ENCODE peak calls at places on chromosomes 1 and 21, in four cellular contexts. One of them, this sample, is unnamed. For H3K36me3 and H3K27me3, the result is how much of the 10 kb centered on the place peaks cover.

GRCh38 chr1:147541672-147542548 is 609 bp downstream of the BCL9 start:
- DNase-seq in stomach: peak
- DNase-seq in pancreas: peak
- DNase-seq in fibroblast of lung: peak
- DNase-seq in this sample: peak

GRCh38 chr1:81584398-81584797 is 216.3 kb upstream of the ADGRL2 start:
- DNase-seq in stomach: no peak
- DNase-seq in pancreas: no peak
- DNase-seq in fibroblast of lung: no peak
- DNase-seq in this sample: no peak

GRCh38 chr1:78045600-78045849 is 241 bp upstream of the GIPC2 start:
- DNase-seq in fibroblast of lung: no peak
- DNase-seq in pancreas: no peak
- DNase-seq in stomach: no peak
- DNase-seq in this sample: no peak

GRCh38 chr21:34926784-34927548 is 122.1 kb downstream of the RUNX1 start:
- DNase-seq in fibroblast of lung: peak
- DNase-seq in pancreas: no peak
- DNase-seq in stomach: no peak
- DNase-seq in this sample: no peak

GRCh38 chr1:108847464-108847863 is 9.4 kb downstream of the AKNAD1 start:
- DNase-seq in fibroblast of lung: no peak
- DNase-seq in pancreas: no peak
- DNase-seq in stomach: no peak
- DNase-seq in this sample: no peak

GRCh38 chr1:15153184-15153841 is at the start of gene TMEM51:
- DNase-seq in fibroblast of lung: peak
- DNase-seq in pancreas: peak
- DNase-seq in stomach: peak
- DNase-seq in this sample: peak

GRCh38 chr1:155044812-155045690 is 6.1 kb upstream of the ADAM15 start:
- DNase-seq in fibroblast of lung: peak
- DNase-seq in stomach: peak
- DNase-seq in pancreas: peak
- DNase-seq in this sample: peak

GRCh38 chr1:6259491-6260362 is 1.2 kb downstream of the GPR153 start:
- DNase-seq in fibroblast of lung: peak
- DNase-seq in pancreas: no peak
- DNase-seq in stomach: peak
- DNase-seq in this sample: peak

GRCh38 chr1:216847385-216848036 is 124.3 kb upstream of the ESRRG start:
- DNase-seq in stomach: no peak
- DNase-seq in pancreas: no peak
- DNase-seq in fibroblast of lung: peak
- DNase-seq in this sample: no peak

GRCh38 chr1:51558375-51558924 is 39.4 kb upstream of the EPS15 start:
- DNase-seq in stomach: no peak
- DNase-seq in fibroblast of lung: peak
- DNase-seq in pancreas: no peak
- DNase-seq in this sample: no peak

GRCh38 chr1:218480691-218481099 is 135.6 kb downstream of the TGFB2 start:
- DNase-seq in pancreas: no peak
- DNase-seq in fibroblast of lung: peak
- DNase-seq in stomach: no peak
- DNase-seq in this sample: no peak

GRCh38 chr1:210364479-210364878 is 35.8 kb downstream of the HHAT start:
- DNase-seq in stomach: no peak
- DNase-seq in pancreas: no peak
- DNase-seq in fibroblast of lung: no peak
- DNase-seq in this sample: no peak

GRCh38 chr1:16205891-16206546 is 6.4 kb downstream of the ARHGEF19 start:
- DNase-seq in stomach: no peak
- DNase-seq in fibroblast of lung: no peak
- DNase-seq in pancreas: peak
- DNase-seq in this sample: no peak

GRCh38 chr1:224059897-224060462 is 53.9 kb upstream of the FBXO28 start:
- DNase-seq in fibroblast of lung: no peak
- DNase-seq in pancreas: no peak
- DNase-seq in stomach: no peak
- DNase-seq in this sample: no peak

GRCh38 chr1:33387512-33388079 is 43.3 kb downstream of the PHC2 start:
- DNase-seq in pancreas: no peak
- DNase-seq in fibroblast of lung: peak
- DNase-seq in stomach: no peak
- DNase-seq in this sample: no peak

GRCh38 chr1:173507205-173507846 is 30.2 kb downstream of the PRDX6 start:
- DNase-seq in stomach: no peak
- DNase-seq in pancreas: no peak
- DNase-seq in fibroblast of lung: peak
- DNase-seq in this sample: no peak

GRCh38 chr1:110494522-110495406 is 24.2 kb downstream of the KCNA10 start:
- DNase-seq in pancreas: no peak
- DNase-seq in fibroblast of lung: no peak
- DNase-seq in stomach: no peak
- DNase-seq in this sample: peak

GRCh38 chr1:17667641-17668040 is 87.5 kb upstream of the ACTL8 start:
- DNase-seq in fibroblast of lung: no peak
- DNase-seq in stomach: no peak
- DNase-seq in pancreas: no peak
- DNase-seq in this sample: no peak

GRCh38 chr1:87642581-87643129 is 314.0 kb downstream of the LMO4 start:
- DNase-seq in pancreas: no peak
- DNase-seq in stomach: no peak
- DNase-seq in fibroblast of lung: peak
- DNase-seq in this sample: peak

GRCh38 chr1:9435101-9435636 is 104.1 kb upstream of the SLC25A33 start:
- DNase-seq in fibroblast of lung: peak
- DNase-seq in stomach: peak
- DNase-seq in pancreas: no peak
- DNase-seq in this sample: no peak

GRCh38 chr1:152182942-152183341 is 23.9 kb upstream of the RPTN start:
- DNase-seq in fibroblast of lung: peak
- DNase-seq in pancreas: no peak
- DNase-seq in stomach: no peak
- DNase-seq in this sample: no peak

GRCh38 chr1:241637604-241638003 is 2.6 kb downstream of the CHML start:
- DNase-seq in fibroblast of lung: peak
- DNase-seq in pancreas: no peak
- DNase-seq in stomach: no peak
- DNase-seq in this sample: no peak

GRCh38 chr21:16377857-16378256 is 648.1 kb downstream of the USP25 start:
- DNase-seq in pancreas: no peak
- DNase-seq in fibroblast of lung: peak
- DNase-seq in stomach: no peak
- DNase-seq in this sample: no peak

GRCh38 chr1:184387871-184388670 is 1.2 kb downstream of the C1orf21 start:
- DNase-seq in fibroblast of lung: peak
- DNase-seq in pancreas: no peak
- DNase-seq in stomach: peak
- DNase-seq in this sample: no peak

GRCh38 chr1:40038693-40039092 is 1.8 kb upstream of the CAP1 start:
- DNase-seq in pancreas: no peak
- DNase-seq in stomach: no peak
- DNase-seq in fibroblast of lung: no peak
- DNase-seq in this sample: no peak

GRCh38 chr1:94125551-94126514 is 4.9 kb upstream of the ABCA4 start:
- DNase-seq in pancreas: no peak
- DNase-seq in stomach: no peak
- DNase-seq in fibroblast of lung: no peak
- DNase-seq in this sample: peak

GRCh38 chr1:16131636-16132324 is 24.1 kb downstream of the EPHA2 start:
- DNase-seq in stomach: no peak
- DNase-seq in fibroblast of lung: no peak
- DNase-seq in pancreas: peak
- DNase-seq in this sample: no peak

GRCh38 chr1:46809071-46809470 is 10.2 kb downstream of the CYP4B1 start:
- DNase-seq in fibroblast of lung: no peak
- DNase-seq in stomach: no peak
- DNase-seq in pancreas: no peak
- DNase-seq in this sample: no peak

GRCh38 chr1:35443768-35444518 is 113.3 kb downstream of the KIAA0319L start:
- DNase-seq in pancreas: no peak
- DNase-seq in stomach: no peak
- DNase-seq in fibroblast of lung: no peak
- DNase-seq in this sample: peak

GRCh38 chr1:44108241-44108640 is 10.4 kb upstream of the KLF17 start:
- DNase-seq in fibroblast of lung: peak
- DNase-seq in stomach: no peak
- DNase-seq in pancreas: no peak
- DNase-seq in this sample: no peak

GRCh38 chr1:193031431-193031830 is 27.7 kb downstream of the UCHL5 start:
- DNase-seq in fibroblast of lung: peak
- DNase-seq in stomach: no peak
- DNase-seq in pancreas: no peak
- DNase-seq in this sample: no peak

GRCh38 chr1:63435136-63435535 is 67.7 kb downstream of the ALG6 start:
- DNase-seq in pancreas: no peak
- DNase-seq in fibroblast of lung: no peak
- DNase-seq in stomach: no peak
- DNase-seq in this sample: no peak

GRCh38 chr1:85612704-85613361 is 32.3 kb downstream of the CCN1 start:
- DNase-seq in stomach: no peak
- DNase-seq in fibroblast of lung: peak
- DNase-seq in pancreas: no peak
- DNase-seq in this sample: peak

GRCh38 chr1:203704120-203704519 is 60.9 kb upstream of the LAX1 start:
- DNase-seq in stomach: no peak
- DNase-seq in fibroblast of lung: no peak
- DNase-seq in pancreas: no peak
- DNase-seq in this sample: no peak

GRCh38 chr1:203702130-203702577 is 62.8 kb upstream of the LAX1 start:
- DNase-seq in fibroblast of lung: peak
- DNase-seq in pancreas: no peak
- DNase-seq in stomach: peak
- DNase-seq in this sample: peak

GRCh38 chr1:203700901-203701300 is 64.1 kb upstream of the LAX1 start:
- DNase-seq in pancreas: no peak
- DNase-seq in fibroblast of lung: no peak
- DNase-seq in stomach: no peak
- DNase-seq in this sample: no peak

GRCh38 chr1:203703586-203703985 is 61.4 kb upstream of the LAX1 start:
- DNase-seq in stomach: no peak
- DNase-seq in pancreas: no peak
- DNase-seq in fibroblast of lung: no peak
- DNase-seq in this sample: no peak

GRCh38 chr1:203701606-203702005 is 63.4 kb upstream of the LAX1 start:
- DNase-seq in fibroblast of lung: no peak
- DNase-seq in stomach: no peak
- DNase-seq in pancreas: no peak
- DNase-seq in this sample: no peak
- H3K36me3 ChIP-seq in fibroblast of lung: under half
- H3K36me3 ChIP-seq in stomach: half or more
- H3K36me3 ChIP-seq in pancreas: under half
- H3K36me3 ChIP-seq in this sample: under half

GRCh38 chr21:15197696-15198095 is 132.9 kb upstream of the NRIP1 start:
- DNase-seq in pancreas: no peak
- DNase-seq in fibroblast of lung: peak
- DNase-seq in stomach: no peak
- DNase-seq in this sample: no peak

GRCh38 chr21:15199414-15199813 is 134.6 kb upstream of the NRIP1 start:
- DNase-seq in fibroblast of lung: no peak
- DNase-seq in pancreas: no peak
- DNase-seq in stomach: no peak
- DNase-seq in this sample: peak

GRCh38 chr21:15203740-15204139 is 138.9 kb upstream of the NRIP1 start:
- DNase-seq in pancreas: no peak
- DNase-seq in fibroblast of lung: no peak
- DNase-seq in stomach: no peak
- DNase-seq in this sample: no peak

GRCh38 chr21:15195768-15196167 is 131.0 kb upstream of the NRIP1 start:
- DNase-seq in stomach: no peak
- DNase-seq in pancreas: no peak
- DNase-seq in fibroblast of lung: no peak
- DNase-seq in this sample: no peak

GRCh38 chr21:15199940-15200339 is 135.1 kb upstream of the NRIP1 start:
- DNase-seq in stomach: no peak
- DNase-seq in fibroblast of lung: no peak
- DNase-seq in pancreas: no peak
- DNase-seq in this sample: no peak
- H3K4me3 ChIP-seq in stomach: no peak
- H3K4me3 ChIP-seq in fibroblast of lung: no peak
- H3K4me3 ChIP-seq in pancreas: no peak
- H3K4me3 ChIP-seq in this sample: no peak

DNA sequence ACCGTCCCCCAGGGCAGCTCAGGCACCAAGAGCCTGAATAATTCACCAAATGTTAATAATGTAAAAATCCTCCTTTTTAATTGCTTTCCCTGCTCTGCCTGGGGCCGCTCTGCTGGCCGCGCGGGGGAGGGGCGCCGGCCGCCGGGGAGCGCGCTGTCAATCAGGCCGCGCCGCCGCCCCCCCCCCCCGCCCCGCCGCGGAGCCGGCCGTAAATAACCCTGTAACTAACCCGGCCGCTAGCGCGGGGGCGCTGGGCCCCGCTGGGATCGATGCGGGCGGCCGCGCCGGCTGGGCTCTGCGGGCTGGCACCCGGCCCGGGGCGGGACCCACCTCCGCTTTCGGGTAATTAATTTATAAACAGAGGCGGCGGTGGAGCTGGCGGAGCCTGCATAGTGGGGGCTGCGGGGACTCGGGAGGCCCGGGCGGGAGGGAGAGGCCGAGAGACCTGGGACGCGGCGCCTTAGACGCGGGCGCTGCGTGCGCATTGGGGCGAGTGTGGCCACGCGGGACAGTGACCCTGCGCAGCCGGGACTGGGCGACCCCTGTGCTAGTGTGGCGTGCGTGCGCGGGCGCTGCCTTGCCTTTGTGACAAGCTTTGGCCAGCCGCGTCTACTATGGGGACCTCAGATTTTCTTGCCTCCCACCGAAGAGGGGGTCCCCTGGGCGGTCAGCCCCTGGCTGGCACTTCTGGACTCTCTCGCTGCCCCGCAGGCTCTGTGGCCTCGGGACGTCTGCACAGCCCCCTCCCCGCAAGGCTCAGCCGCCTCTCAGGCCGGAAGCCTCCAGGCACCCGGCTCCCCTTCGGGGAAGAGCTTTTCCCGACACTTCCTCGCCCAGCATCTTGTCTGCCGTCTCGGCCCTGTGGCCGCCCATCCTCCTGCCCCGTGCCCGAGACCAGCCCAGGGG is 16.7 kb downstream of the SAMD11 start:
- DNase-seq in fibroblast of lung: peak
- DNase-seq in pancreas: peak
- DNase-seq in stomach: peak
- DNase-seq in this sample: peak
- H3K27me3 ChIP-seq in fibroblast of lung: under half
- H3K27me3 ChIP-seq in pancreas: under half
- H3K27me3 ChIP-seq in stomach: half or more
- H3K27me3 ChIP-seq in this sample: half or more

DNA sequence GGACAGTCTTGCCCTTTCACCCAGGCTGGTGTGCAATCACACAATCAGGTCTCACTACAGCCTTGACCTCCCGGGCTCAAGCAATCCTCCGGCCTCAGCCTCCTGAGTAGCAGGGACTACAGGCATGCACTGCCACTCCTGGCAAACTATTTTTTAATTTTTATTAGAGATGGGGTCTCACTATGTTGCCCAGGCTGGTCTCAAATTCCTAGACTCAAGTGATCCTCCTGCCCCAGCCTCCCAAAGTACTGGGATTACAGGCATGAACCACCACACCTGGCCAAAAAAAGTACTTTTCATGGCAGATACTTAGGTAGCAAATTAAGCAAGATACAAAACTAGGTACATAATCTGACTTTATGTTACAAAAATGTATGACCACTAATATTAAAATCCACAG is 8.3 kb downstream of the EIF4G3 start:
- DNase-seq in pancreas: no peak
- DNase-seq in fibroblast of lung: no peak
- DNase-seq in stomach: no peak
- DNase-seq in this sample: no peak
- H3K36me3 ChIP-seq in pancreas: under half
- H3K36me3 ChIP-seq in fibroblast of lung: under half
- H3K36me3 ChIP-seq in stomach: under half
- H3K36me3 ChIP-seq in this sample: under half